ENCODE peak calls at places on chromosome 2, in six cellular contexts. One of them, this sample, is unnamed.

GRCh38 chr2:99662761-99663341 is 173.0 kb upstream of the REV1 start:
- DNase-seq in esophagus squamous epithelium: no peak
- DNase-seq in HTR-8/SVneo: peak
- DNase-seq in HCT116: no peak
- DNase-seq in NCI-H2029: no peak
- DNase-seq in HEK293T: no peak
- DNase-seq in this sample: no peak

GRCh38 chr2:57453929-57454328 is 592.7 kb upstream of the VRK2 start:
- DNase-seq in esophagus squamous epithelium: no peak
- DNase-seq in HTR-8/SVneo: no peak
- DNase-seq in HCT116: no peak
- DNase-seq in NCI-H2029: no peak
- DNase-seq in HEK293T: no peak
- DNase-seq in this sample: no peak

GRCh38 chr2:126882736-126883660 is 15.7 kb upstream of the TEX51 start:
- DNase-seq in esophagus squamous epithelium: no peak
- DNase-seq in HTR-8/SVneo: no peak
- DNase-seq in HCT116: no peak
- DNase-seq in NCI-H2029: no peak
- DNase-seq in HEK293T: no peak
- DNase-seq in this sample: no peak

GRCh38 chr2:17643031-17643615 is 102.6 kb downstream of the VSNL1 start:
- DNase-seq in esophagus squamous epithelium: no peak
- DNase-seq in HTR-8/SVneo: peak
- DNase-seq in HCT116: peak
- DNase-seq in NCI-H2029: no peak
- DNase-seq in HEK293T: no peak
- DNase-seq in this sample: no peak

GRCh38 chr2:226738191-226738820 is 61.3 kb downstream of the IRS1 start:
- DNase-seq in esophagus squamous epithelium: no peak
- DNase-seq in HTR-8/SVneo: no peak
- DNase-seq in HCT116: no peak
- DNase-seq in NCI-H2029: no peak
- DNase-seq in HEK293T: no peak
- DNase-seq in this sample: no peak

GRCh38 chr2:12089001-12089400 is 342.6 kb downstream of the LPIN1 start:
- DNase-seq in esophagus squamous epithelium: no peak
- DNase-seq in HTR-8/SVneo: no peak
- DNase-seq in HCT116: no peak
- DNase-seq in NCI-H2029: no peak
- DNase-seq in HEK293T: no peak
- DNase-seq in this sample: no peak

GRCh38 chr2:240922982-240923537 is 16.9 kb downstream of the CROCC2 start:
- DNase-seq in esophagus squamous epithelium: no peak
- DNase-seq in HTR-8/SVneo: no peak
- DNase-seq in HCT116: no peak
- DNase-seq in NCI-H2029: no peak
- DNase-seq in HEK293T: no peak
- DNase-seq in this sample: peak

GRCh38 chr2:153163055-153163454 is 315.5 kb downstream of the RPRM start:
- DNase-seq in esophagus squamous epithelium: no peak
- DNase-seq in HTR-8/SVneo: peak
- DNase-seq in HCT116: peak
- DNase-seq in NCI-H2029: peak
- DNase-seq in HEK293T: peak
- DNase-seq in this sample: no peak

GRCh38 chr2:157260403-157261198 is 3.1 kb downstream of the GALNT5 start:
- DNase-seq in esophagus squamous epithelium: no peak
- DNase-seq in HTR-8/SVneo: no peak
- DNase-seq in HCT116: no peak
- DNase-seq in NCI-H2029: no peak
- DNase-seq in HEK293T: no peak
- DNase-seq in this sample: no peak

GRCh38 chr2:203535784-203536590 is 886 bp upstream of the RAPH1 start:
- DNase-seq in esophagus squamous epithelium: no peak
- DNase-seq in HTR-8/SVneo: no peak
- DNase-seq in HCT116: no peak
- DNase-seq in NCI-H2029: no peak
- DNase-seq in HEK293T: no peak
- DNase-seq in this sample: no peak

GRCh38 chr2:165803123-165803760 is 9.2 kb upstream of the GALNT3 start:
- DNase-seq in esophagus squamous epithelium: no peak
- DNase-seq in HTR-8/SVneo: peak
- DNase-seq in HCT116: no peak
- DNase-seq in NCI-H2029: no peak
- DNase-seq in HEK293T: no peak
- DNase-seq in this sample: no peak

GRCh38 chr2:75177427-75177826 is 21.9 kb downstream of the TACR1 start:
- DNase-seq in esophagus squamous epithelium: no peak
- DNase-seq in HTR-8/SVneo: no peak
- DNase-seq in HCT116: no peak
- DNase-seq in NCI-H2029: no peak
- DNase-seq in HEK293T: no peak
- DNase-seq in this sample: no peak